ENCODE peak calls at places on chromosome 1, in five cellular contexts. Q is ovary, H is mesenchymal stem cell, O is tibial artery, L is psoas muscle. J is an unnamed sample. For H3K4me1, the result is how much of the 10 kb centered on the place peaks cover.

GRCh38 chr1:167672831-167673230 is 42.8 kb downstream of the RCSD1 start:
- DNase-seq in Q (no peak), H (no peak), O (no peak), L (no peak), J (no peak)

GRCh38 chr1:68178821-68179490 is 53.4 kb downstream of the WLS start:
- DNase-seq in L (no peak), H (peak), O (no peak), Q (no peak), J (no peak)

GRCh38 chr1:100298512-100298911 is 32.5 kb downstream of the RTCA start:
- DNase-seq in O (no peak), Q (no peak), H (no peak), L (no peak), J (no peak)

GRCh38 chr1:229186373-229187056 is 84.4 kb upstream of the RAB4A start:
- DNase-seq in H (no peak), Q (no peak), L (no peak), O (no peak), J (no peak)

GRCh38 chr1:104132386-104132973 is 382.8 kb downstream of the AMY1C start:
- DNase-seq in Q (no peak), O (no peak), L (no peak), H (peak), J (no peak)

GRCh38 chr1:94280541-94280940 is 43.2 kb upstream of the ARHGAP29 start:
- DNase-seq in L (no peak), Q (no peak), H (no peak), O (no peak), J (no peak)

GRCh38 chr1:12722626-12723025 is 6.7 kb downstream of the AADACL3 start:
- DNase-seq in L (no peak), Q (no peak), H (no peak), O (no peak), J (no peak)

GRCh38 chr1:65255088-65256050 is 54.0 kb upstream of the DNAJC6 start:
- DNase-seq in O (no peak), H (peak), L (no peak), Q (peak), J (no peak)

GRCh38 chr1:111596499-111596898 is 23.1 kb upstream of the RAP1A start:
- DNase-seq in H (no peak), O (no peak), Q (no peak), L (no peak), J (peak)

GRCh38 chr1:37948841-37949240 is 2.0 kb upstream of the INPP5B start:
- DNase-seq in L (no peak), O (no peak), H (no peak), Q (peak), J (no peak)

GRCh38 chr1:199512037-199512710 is 515.3 kb upstream of the NR5A2 start:
- DNase-seq in O (no peak), L (no peak), Q (no peak), H (no peak), J (no peak)

GRCh38 chr1:41394918-41395598 is 33.8 kb downstream of the FOXO6 start:
- DNase-seq in L (no peak), Q (no peak), H (peak), O (no peak), J (no peak)

GRCh38 chr1:205837380-205837970 is 12.5 kb downstream of the PM20D1 start:
- DNase-seq in Q (no peak), O (no peak), H (no peak), L (no peak), J (no peak)

GRCh38 chr1:59605761-59606160 is 209.0 kb upstream of the HOOK1 start:
- DNase-seq in O (no peak), Q (no peak), L (no peak), H (peak), J (no peak)

GRCh38 chr1:22418852-22419480 is 32.7 kb upstream of the ZBTB40 start:
- DNase-seq in Q (no peak), H (peak), L (no peak), O (no peak), J (no peak)

GRCh38 chr1:1426961-1427934 is 6.2 kb upstream of the ANKRD65 start:
- DNase-seq in L (no peak), O (no peak), Q (peak), H (no peak), J (no peak)

GRCh38 chr1:2236695-2237677 is 8.9 kb downstream of the SKI start:
- DNase-seq in Q (no peak), H (no peak), L (peak), O (no peak), J (peak)

GRCh38 chr1:27033059-27033746 is 20.6 kb upstream of the TENT5B start:
- DNase-seq in H (no peak), Q (no peak), O (no peak), L (no peak), J (no peak)

GRCh38 chr1:152047954-152048640 is 11.3 kb upstream of the S100A11 start:
- DNase-seq in L (peak), Q (peak), O (peak), H (peak), J (peak)

GRCh38 chr1:11997081-11997851 is 17.0 kb downstream of the MFN2 start:
- DNase-seq in O (no peak), L (no peak), H (no peak), Q (no peak), J (no peak)

GRCh38 chr1:52365091-52365745 is 787 bp downstream of the CC2D1B start:
- DNase-seq in Q (peak), H (peak), O (peak), L (peak), J (no peak)

GRCh38 chr1:178328728-178329127 is 168.0 kb downstream of the CLEC20A start:
- DNase-seq in O (no peak), H (no peak), Q (no peak), L (no peak), J (no peak)

GRCh38 chr1:151618470-151618869 is 6.6 kb downstream of the SNX27 start:
- DNase-seq in H (no peak), O (no peak), L (no peak), Q (no peak), J (no peak)

GRCh38 chr1:97041011-97041410 is 319.4 kb downstream of the PTBP2 start:
- DNase-seq in L (no peak), O (no peak), H (no peak), Q (no peak), J (no peak)

GRCh38 chr1:36124404-36125128 is 456 bp downstream of the COL8A2 start:
- DNase-seq in L (no peak), H (no peak), Q (no peak), O (no peak), J (no peak)
- H3K4me3 ChIP-seq in L (peak), H (peak), Q (peak), O (peak), J (no peak)

DNA sequence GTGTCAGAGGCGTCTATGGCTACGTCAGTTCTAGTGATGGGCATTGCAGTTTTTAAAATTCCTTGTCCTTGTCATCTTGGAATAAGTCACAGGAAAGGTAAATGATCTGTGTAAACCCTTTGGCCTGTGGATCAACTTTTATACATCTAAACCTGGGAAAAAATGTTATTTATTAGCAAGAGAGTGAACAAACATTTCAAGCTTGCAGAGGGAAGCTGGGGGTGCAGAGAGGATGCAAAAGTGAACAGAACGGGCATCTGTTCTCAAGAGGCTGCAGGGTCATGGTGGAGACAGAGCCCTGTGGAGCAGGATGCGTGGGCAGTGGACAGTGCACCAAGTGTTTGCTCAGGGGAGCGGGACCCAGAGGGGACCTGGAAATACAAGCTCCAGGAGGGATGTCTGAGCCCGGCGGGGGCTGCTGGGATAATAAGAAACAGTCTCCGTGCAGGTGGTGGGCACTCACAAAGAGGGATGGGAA is 105.4 kb upstream of the SLC45A1 start:
- DNase-seq in H (no peak), L (no peak), Q (no peak), O (no peak), J (no peak)
- H3K4me1 ChIP-seq in H (under half), L (under half), Q (under half), O (under half), J (under half)

GRCh38 chr1:235838021-235838420 is 28.7 kb downstream of the LYST start:
- DNase-seq in L (no peak), Q (no peak), H (no peak), O (no peak), J (no peak)

GRCh38 chr1:235844776-235845175 is 21.9 kb downstream of the LYST start:
- DNase-seq in O (no peak), Q (no peak), L (no peak), H (no peak), J (no peak)

GRCh38 chr1:235843458-235843857 is 23.2 kb downstream of the LYST start:
- DNase-seq in H (peak), L (no peak), O (no peak), Q (no peak), J (no peak)

DNA sequence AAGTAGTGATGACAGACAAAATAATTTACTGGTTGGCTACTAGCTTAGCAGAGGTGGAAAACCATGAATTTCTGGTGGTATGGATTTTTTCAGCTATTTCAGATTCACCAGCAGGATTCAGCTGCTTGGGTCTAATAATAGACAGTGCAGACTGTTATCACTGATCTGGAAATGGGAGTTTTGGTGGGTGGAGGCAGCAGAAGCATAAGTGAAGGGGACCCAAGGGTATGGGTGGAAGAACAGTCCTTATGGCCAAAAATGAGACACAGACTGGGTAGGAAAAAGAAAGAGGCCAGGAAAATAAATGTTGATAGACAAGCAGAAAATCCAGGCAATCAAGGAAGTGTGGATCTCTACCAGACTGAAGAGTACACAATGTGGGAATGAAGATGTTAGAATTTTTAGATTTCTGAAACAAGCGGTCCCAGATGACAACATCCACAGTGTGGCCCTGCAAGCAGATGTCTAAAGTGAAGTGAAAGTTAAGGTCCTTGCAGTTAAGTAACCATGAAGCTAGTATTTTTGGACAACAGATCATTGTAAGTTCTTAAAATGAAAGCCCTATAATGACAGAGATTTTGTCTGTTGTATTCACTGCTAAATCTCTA is 24.7 kb downstream of the LYST start:
- DNase-seq in H (no peak), O (no peak), L (no peak), Q (no peak), J (no peak)
- H3K27ac ChIP-seq in H (no peak), O (no peak), L (no peak), Q (no peak), J (no peak)

GRCh38 chr1:208242829-208243521 is 1.2 kb downstream of the PLXNA2 start:
- DNase-seq in Q (no peak), L (peak), H (no peak), O (no peak), J (no peak)

GRCh38 chr1:208240698-208241355 is 3.4 kb downstream of the PLXNA2 start:
- DNase-seq in O (no peak), L (no peak), Q (no peak), H (no peak), J (no peak)

GRCh38 chr1:208242186-208242585 is 2.0 kb downstream of the PLXNA2 start:
- DNase-seq in O (no peak), H (no peak), L (no peak), Q (no peak), J (no peak)

GRCh38 chr1:208239518-208240381 is 4.4 kb downstream of the PLXNA2 start:
- DNase-seq in H (no peak), Q (no peak), O (no peak), L (no peak), J (no peak)

GRCh38 chr1:208241541-208241940 is 2.6 kb downstream of the PLXNA2 start:
- DNase-seq in O (no peak), H (no peak), Q (no peak), L (no peak), J (no peak)
- H3K4me3 ChIP-seq in O (peak), H (no peak), Q (peak), L (peak), J (no peak)

DNA sequence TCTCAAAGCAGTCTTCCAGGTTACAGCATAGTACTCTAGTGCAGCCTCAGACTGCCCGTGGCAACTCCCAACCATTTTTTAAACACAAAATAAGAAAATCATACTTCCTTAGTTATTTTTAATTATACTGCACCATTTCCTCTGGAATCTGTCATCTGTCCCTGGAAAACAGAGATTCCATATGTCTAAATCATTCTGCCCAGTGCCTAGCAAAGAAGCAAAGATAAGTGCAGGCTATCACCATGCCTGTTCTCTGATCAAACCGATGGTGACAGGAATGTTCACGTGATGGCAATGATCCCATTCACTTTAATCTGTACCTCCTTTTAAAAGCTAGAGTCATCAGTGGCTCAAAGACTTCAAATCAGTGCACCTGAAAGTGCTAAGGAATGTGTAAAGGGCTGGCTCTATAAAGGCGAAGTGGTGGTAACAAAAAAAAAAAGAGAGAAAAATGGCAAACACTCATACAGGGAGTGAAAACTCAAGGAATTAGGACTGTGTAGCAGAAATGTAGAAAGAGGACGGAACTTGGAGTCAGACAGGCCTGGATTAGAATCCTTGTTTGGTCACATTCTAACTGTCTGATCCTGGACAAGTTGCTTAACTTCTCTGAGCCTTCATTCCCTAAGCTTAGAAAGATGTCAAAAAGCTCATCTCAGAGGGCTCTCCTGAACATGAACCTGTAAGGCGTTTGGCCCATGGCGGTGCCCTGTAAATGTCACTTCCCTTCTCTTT is 9.9 kb upstream of the CCN1 start:
- DNase-seq in H (peak), L (no peak), Q (no peak), O (no peak), J (no peak)
- H3K4me1 ChIP-seq in H (under half), L (under half), Q (under half), O (half or more), J (under half)